ENCODE peak calls at places on chromosomes 3 and 15, in six cellular contexts. R, A, Z, L, Y and I are unnamed samples.

GRCh38 chr3:43584043-43584826 is 37.6 kb downstream of the ANO10 start:
- DNase-seq in R (no peak), Y (no peak), Z (no peak), L (no peak), A (no peak), I (no peak)

GRCh38 chr15:65400760-65401606 is 21.8 kb downstream of the IGDCC4 start:
- DNase-seq in Z (peak), R (peak), L (peak), Y (peak), A (peak), I (peak)

GRCh38 chr3:150970665-150971327 is 1.7 kb downstream of the CLRN1 start:
- DNase-seq in A (no peak), R (no peak), Z (no peak), Y (no peak), L (no peak), I (peak)

GRCh38 chr3:66588340-66588847 is 87.6 kb upstream of the LRIG1 start:
- DNase-seq in Y (no peak), R (no peak), A (no peak), Z (no peak), L (no peak), I (peak)

GRCh38 chr3:15645246-15645645 is 43.7 kb downstream of the BTD start:
- DNase-seq in L (no peak), R (no peak), Y (no peak), A (no peak), Z (no peak), I (no peak)

GRCh38 chr15:64761156-64761555 is 14.2 kb downstream of the RBPMS2 start:
- DNase-seq in L (no peak), Z (no peak), R (no peak), Y (no peak), A (no peak), I (no peak)

GRCh38 chr3:134381836-134382442 is 7.7 kb upstream of the AMOTL2 start:
- DNase-seq in R (peak), Z (no peak), A (peak), Y (no peak), L (no peak), I (no peak)

GRCh38 chr15:72168131-72168825 is 29.3 kb downstream of the GRAMD2A start:
- DNase-seq in L (no peak), Y (no peak), R (peak), Z (no peak), A (peak), I (peak)

GRCh38 chr3:66693461-66693912 is 192.7 kb upstream of the LRIG1 start:
- DNase-seq in A (no peak), L (no peak), R (peak), Z (no peak), Y (no peak), I (peak)

GRCh38 chr3:122958290-122958689 is 69.3 kb downstream of the SEMA5B start:
- DNase-seq in Z (no peak), L (no peak), Y (no peak), A (no peak), R (no peak), I (no peak)

GRCh38 chr3:187130346-187131066 is 8.8 kb downstream of the RPL39L start:
- DNase-seq in L (peak), Y (no peak), Z (no peak), R (no peak), A (no peak), I (peak)

GRCh38 chr3:100048248-100048647 is 66.1 kb downstream of the FILIP1L start:
- DNase-seq in R (no peak), L (no peak), Y (no peak), A (no peak), Z (no peak), I (no peak)

GRCh38 chr3:53938645-53939044 is 47.0 kb upstream of the SELENOK start:
- DNase-seq in Z (peak), A (peak), R (peak), Y (no peak), L (peak), I (peak)

GRCh38 chr3:154973851-154974250 is 106.3 kb upstream of the MME start:
- DNase-seq in R (no peak), Z (no peak), Y (no peak), A (no peak), L (no peak), I (no peak)

GRCh38 chr3:52841211-52841980 is 6.6 kb upstream of the MUSTN1 start:
- DNase-seq in R (no peak), L (no peak), A (no peak), Z (no peak), Y (no peak), I (no peak)

GRCh38 chr3:42654331-42655201 is 1.1 kb downstream of the ZBTB47 start:
- DNase-seq in Y (peak), Z (peak), R (peak), A (peak), L (peak), I (peak)

GRCh38 chr15:82129769-82130168 is 84.0 kb upstream of the MEX3B start:
- DNase-seq in Z (no peak), R (no peak), Y (no peak), A (no peak), L (no peak), I (peak)

GRCh38 chr15:92949604-92950249 is 49.6 kb downstream of the CHD2 start:
- DNase-seq in R (no peak), Y (no peak), L (no peak), A (no peak), Z (no peak), I (no peak)

GRCh38 chr3:111924283-111924682 is 54.5 kb upstream of the ABHD10 start:
- DNase-seq in L (no peak), A (no peak), R (peak), Z (no peak), Y (no peak), I (no peak)

GRCh38 chr3:128383316-128384235 is 83.1 kb downstream of the DNAJB8 start:
- DNase-seq in Z (no peak), R (peak), A (no peak), L (no peak), Y (no peak), I (peak)

GRCh38 chr3:108603689-108604088 is 14.2 kb downstream of the DZIP3 start:
- DNase-seq in R (no peak), Z (no peak), L (no peak), Y (no peak), A (no peak), I (peak)

GRCh38 chr15:99605990-99606389 is 40.2 kb downstream of the MEF2A start:
- DNase-seq in L (no peak), R (no peak), Y (no peak), Z (no peak), A (no peak), I (no peak)

DNA sequence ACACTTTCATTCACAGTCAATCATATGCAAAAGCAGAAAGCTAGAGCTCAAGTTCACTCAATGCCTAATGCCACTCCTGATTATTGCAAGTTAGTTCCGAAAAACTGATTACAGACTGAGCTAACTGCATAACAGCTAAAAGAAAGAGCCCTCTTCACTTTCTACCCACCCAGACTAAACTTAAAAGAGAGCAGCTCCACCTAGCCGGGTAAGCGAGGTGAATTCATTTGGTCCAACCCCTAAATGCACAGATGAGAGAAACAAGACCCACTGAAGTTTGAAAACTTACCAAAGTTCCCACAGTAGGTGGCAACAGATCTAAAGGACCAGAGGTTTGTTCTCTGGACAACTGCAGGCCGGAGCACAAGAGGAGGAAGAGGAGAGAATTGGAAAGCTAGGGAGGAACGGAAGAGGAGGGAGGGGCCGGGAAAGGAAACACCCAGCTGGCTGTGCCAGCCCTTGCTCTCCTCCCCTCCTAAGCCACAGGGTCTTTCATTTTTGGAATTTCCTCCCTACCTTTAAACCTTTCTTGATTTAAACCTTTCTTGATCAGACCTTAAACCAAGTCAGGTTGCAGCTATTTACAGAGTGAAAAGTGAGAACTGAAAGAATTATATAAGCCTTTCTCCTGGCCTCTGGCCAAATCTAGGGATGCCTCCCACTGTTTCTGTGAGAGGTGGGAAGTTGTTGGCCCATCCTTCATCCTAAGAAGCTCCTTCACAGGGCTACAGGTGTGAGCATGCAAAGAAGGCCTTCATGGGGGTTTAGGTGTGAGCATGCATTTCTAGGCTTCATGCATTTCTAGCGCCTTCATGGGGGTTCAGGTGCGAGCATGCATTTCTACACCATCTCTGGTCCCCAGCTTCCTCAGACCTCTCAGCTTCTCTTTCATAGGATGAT is 114.7 kb upstream of the LMOD3 start:
- DNase-seq in R (no peak), A (peak), Y (no peak), L (no peak), Z (no peak), I (no peak)
- TF ChIP-seq CTCF in R (no peak), A (no peak), Y (no peak), L (no peak), Z (no peak), I (no peak)

GRCh38 chr3:11455977-11456376 is 183.8 kb downstream of the ATG7 start:
- DNase-seq in A (no peak), R (no peak), Z (no peak), L (no peak), Y (no peak), I (peak)
- TF ChIP-seq CTCF in A (no peak), R (no peak), Z (no peak), L (no peak), Y (no peak), I (no peak)

DNA sequence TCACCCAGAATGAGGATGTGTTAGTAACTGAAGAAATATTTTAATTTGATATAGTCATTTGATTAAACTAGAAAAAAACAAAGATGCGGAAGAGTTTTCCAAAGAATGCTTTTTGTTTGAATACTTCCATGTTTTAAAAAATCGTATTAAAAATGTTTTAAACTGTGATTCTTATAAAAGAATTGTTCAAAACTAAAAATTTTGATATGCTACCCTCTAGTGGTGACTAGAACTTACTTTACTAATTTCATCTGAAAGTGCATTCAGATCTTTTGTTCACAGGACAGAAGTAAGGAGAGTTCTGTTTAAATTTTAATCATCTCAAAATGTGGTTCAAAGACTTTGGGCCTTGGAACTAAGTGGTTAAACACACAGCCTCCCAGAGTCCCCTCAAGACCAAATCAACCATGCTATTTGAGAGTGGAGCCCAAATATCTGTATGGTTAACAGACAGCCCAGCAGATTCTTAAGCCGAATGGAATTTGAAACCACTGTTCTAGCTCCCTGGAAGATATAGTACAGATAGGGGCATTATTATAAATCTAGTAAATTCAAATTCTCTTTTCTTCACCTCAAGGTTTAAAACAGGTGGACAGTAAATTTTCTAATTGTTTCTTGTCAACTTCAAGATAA is 45.2 kb upstream of the SYNPR start:
- DNase-seq in Z (no peak), Y (no peak), L (no peak), A (no peak), R (no peak), I (peak)
- TF ChIP-seq CTCF in Z (no peak), Y (no peak), L (no peak), A (peak), R (no peak), I (peak)

DNA sequence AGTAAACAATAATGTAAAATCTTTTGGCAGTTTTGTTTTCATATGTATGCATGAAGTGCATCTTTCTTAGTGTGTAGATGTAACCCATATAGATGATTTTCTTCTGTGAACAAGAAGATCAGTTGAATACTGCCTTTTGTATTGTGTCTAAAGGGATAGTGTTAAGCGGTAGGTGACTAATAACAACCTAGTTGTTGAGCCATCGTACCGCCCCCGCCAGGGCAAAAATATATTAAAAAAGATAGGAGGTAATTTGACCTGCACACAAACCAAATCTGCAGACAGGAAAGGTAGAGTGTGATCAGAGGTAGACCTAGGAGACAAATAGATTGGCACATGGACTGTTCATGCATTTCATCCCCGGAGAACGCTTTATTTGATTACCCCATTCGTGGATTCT is 3.3 kb upstream of the GMNC start:
- DNase-seq in A (peak), R (no peak), L (no peak), Y (no peak), Z (no peak), I (peak)
- TF ChIP-seq CTCF in A (peak), R (no peak), L (peak), Y (no peak), Z (no peak), I (peak)

DNA sequence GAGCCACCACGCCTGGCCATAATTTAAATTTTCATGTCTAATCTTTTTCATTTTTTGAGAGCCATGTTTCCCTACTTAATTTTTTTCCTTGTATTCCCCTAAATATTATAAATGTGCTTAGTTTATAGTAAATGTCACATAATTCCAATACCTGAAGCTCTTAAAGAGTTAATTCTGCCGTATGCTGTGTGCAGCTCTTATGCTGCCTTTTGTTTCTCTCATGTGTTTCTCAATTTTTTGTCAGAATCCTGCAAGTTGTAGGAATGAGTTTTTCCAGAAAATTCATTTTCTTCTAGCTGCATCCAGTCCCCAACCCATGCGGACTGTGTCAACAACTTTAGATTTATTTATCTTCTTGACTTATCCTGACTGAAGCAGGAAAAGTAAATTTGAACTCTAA is 90.9 kb upstream of the ROBO2 start:
- DNase-seq in A (no peak), Z (no peak), L (no peak), Y (no peak), R (no peak), I (no peak)
- TF ChIP-seq CTCF in A (no peak), Z (no peak), L (no peak), Y (no peak), R (no peak), I (no peak)